ENCODE peak calls at places on chromosomes 11 and 22, in nine cellular contexts. R is PC-3; N is OCI-LY7; K is Panc1; C is lower lobe of right lung; B is AG04450; X is CD4-positive, CD25-positive, alpha-beta regulatory T cell; Q is kidney; U is fibroblast of mammary gland. Y is an unnamed sample.
A peak's percentile ranks its signal among the peaks of the same experiment; 100 is the strongest.

GRCh38 chr11:6927030-6927617 is 898 bp downstream of the ZNF215 start:
- DNase-seq in K (peak; percentile 8), Q (no peak), C (no peak), B (no peak), R (no peak), U (no peak), X (no peak), N (peak; percentile 94), Y (no peak)

GRCh38 chr22:30830907-30831306 is 136.2 kb downstream of the OSBP2 start:
- DNase-seq in U (peak; percentile 87), R (peak; percentile 95), K (peak; percentile 30), C (no peak), B (peak; percentile 80), N (no peak), X (no peak), Q (no peak), Y (peak; percentile 96)

GRCh38 chr11:2574553-2575535 is 125.0 kb downstream of the KCNQ1OT1 start:
- DNase-seq in R (no peak), C (peak; percentile 44), K (no peak), Q (peak; percentile 58), N (no peak), U (no peak), X (no peak), B (no peak), Y (no peak)

GRCh38 chr11:117095301-117096139 is 2.7 kb downstream of the SIK3 start:
- DNase-seq in C (no peak), X (peak; percentile 25), U (peak; percentile 44), R (peak; percentile 70), K (no peak), Q (no peak), N (no peak), B (no peak), Y (peak; percentile 73)

GRCh38 chr11:2201542-2201941 is 29.9 kb upstream of the TH start:
- DNase-seq in R (no peak), X (no peak), Q (no peak), C (peak; percentile 2), B (no peak), U (no peak), N (no peak), K (no peak), Y (no peak)

GRCh38 chr11:122293298-122294023 is 177.4 kb upstream of the BLID start:
- DNase-seq in C (no peak), Q (no peak), K (no peak), N (no peak), X (no peak), R (peak; percentile 40), B (no peak), U (peak; percentile 20), Y (peak; percentile 28)

GRCh38 chr22:25680949-25681348 is 61.0 kb upstream of the MYO18B start:
- DNase-seq in X (no peak), R (no peak), K (no peak), Q (no peak), U (no peak), N (no peak), C (no peak), B (no peak), Y (no peak)

GRCh38 chr11:66595245-66595904 is 2.4 kb downstream of the CCS start:
- DNase-seq in C (no peak), N (no peak), X (peak; percentile 13), R (no peak), B (no peak), K (no peak), U (no peak), Q (peak; percentile 48), Y (peak; percentile 94)

GRCh38 chr11:85974126-85974525 is 94.8 kb downstream of the PICALM start:
- DNase-seq in K (no peak), B (no peak), X (no peak), N (no peak), C (no peak), U (peak; percentile 53), Q (no peak), R (no peak), Y (peak; percentile 80)

GRCh38 chr11:73034777-73035176 is 107.3 kb downstream of the FCHSD2 start:
- DNase-seq in C (no peak), B (no peak), K (no peak), R (peak; percentile 35), U (no peak), Q (no peak), X (no peak), N (no peak), Y (no peak)

GRCh38 chr11:95575517-95575916 is 214.1 kb downstream of the FAM76B start:
- DNase-seq in Q (no peak), U (peak; percentile 81), C (no peak), N (no peak), K (no peak), X (no peak), B (no peak), R (no peak), Y (no peak)

GRCh38 chr22:27790396-27791216 is 10.9 kb downstream of the MN1 start:
- DNase-seq in K (no peak), X (no peak), B (no peak), R (no peak), C (no peak), U (no peak), N (no peak), Q (no peak), Y (peak; percentile 31)

GRCh38 chr11:11179239-11179638 is 173.8 kb downstream of the CSNK2A3 start:
- DNase-seq in N (no peak), U (peak; percentile 56), X (no peak), Q (no peak), C (no peak), R (peak; percentile 73), K (no peak), B (peak; percentile 45), Y (peak; percentile 48)

GRCh38 chr22:29032584-29032983 is 29.0 kb downstream of the C22orf31 start:
- DNase-seq in N (no peak), C (no peak), K (no peak), R (peak; percentile 28), Q (no peak), B (no peak), U (peak; percentile 14), X (no peak), Y (peak; percentile 13)

GRCh38 chr22:29031236-29031982 is 30.2 kb downstream of the C22orf31 start:
- DNase-seq in N (no peak), B (peak; percentile 79), U (peak; percentile 99), R (peak; percentile 83), K (peak; percentile 35), X (no peak), Q (peak; percentile 93), C (peak; percentile 63), Y (peak; percentile 95)

GRCh38 chr22:29030618-29031235 is 30.9 kb downstream of the C22orf31 start:
- DNase-seq in X (no peak), U (peak; percentile 87), K (no peak), R (peak; percentile 76), N (no peak), B (no peak), C (peak; percentile 83), Q (peak; percentile 94), Y (peak; percentile 81)

GRCh38 chr22:29030016-29030617 is 31.5 kb downstream of the C22orf31 start:
- DNase-seq in U (peak; percentile 28), K (no peak), R (peak; percentile 26), N (no peak), B (no peak), C (no peak), X (no peak), Q (no peak), Y (peak; percentile 16)

DNA sequence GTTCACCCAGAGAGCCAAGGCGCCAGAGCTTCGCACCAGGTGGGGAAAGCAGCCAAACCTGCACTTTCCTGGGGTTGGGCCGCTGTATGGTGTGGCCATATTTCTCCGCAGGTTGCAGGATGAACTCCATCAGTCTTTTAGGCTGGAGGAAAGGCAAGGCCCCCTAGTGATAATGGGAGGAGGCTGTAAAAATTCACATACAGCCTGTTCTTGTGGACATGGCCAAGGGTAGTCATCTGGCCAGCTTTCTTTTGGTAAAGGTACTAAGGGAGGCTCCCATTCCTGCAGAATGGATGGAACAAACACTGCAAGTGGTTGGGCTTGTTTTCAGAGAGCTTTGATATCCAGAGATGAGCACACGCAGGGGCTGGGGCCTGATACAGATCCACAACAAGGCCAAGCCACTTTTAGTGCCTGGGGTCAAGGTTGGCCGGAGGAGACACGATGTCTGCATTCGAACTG is 29.6 kb downstream of the C22orf31 start:
- DNase-seq in K (no peak), X (no peak), B (no peak), N (no peak), U (no peak), Q (no peak), R (no peak), C (no peak), Y (no peak)
- H3K4me3 ChIP-seq in K (no peak overlapping the region), X (no peak overlapping the region), B (no peak overlapping the region), N (no peak overlapping the region), U (no peak overlapping the region), Q (no peak overlapping the region), R (peak overlapping the region; percentile 72), C (no peak overlapping the region), Y (peak overlapping the region; percentile 36)

GRCh38 chr11:131522851-131523250 is 152.4 kb downstream of the NTM start:
- DNase-seq in C (no peak), N (no peak), K (no peak), U (no peak), X (no peak), B (no peak), Q (no peak), R (no peak), Y (no peak)
- H3K4me3 ChIP-seq in C (no peak overlapping the region), N (no peak overlapping the region), K (no peak overlapping the region), U (no peak overlapping the region), X (no peak overlapping the region), B (no peak overlapping the region), Q (no peak overlapping the region), R (no peak overlapping the region), Y (no peak overlapping the region)

GRCh38 chr22:39527481-39527961 is 5.0 kb downstream of the RPS19BP1 start:
- DNase-seq in K (no peak), Q (peak; percentile 55), B (no peak), U (no peak), X (no peak), R (peak; percentile 19), N (peak; percentile 77), C (peak; percentile 50), Y (no peak)

GRCh38 chr22:39528080-39528661 is 4.4 kb downstream of the RPS19BP1 start:
- DNase-seq in B (no peak), C (peak; percentile 42), X (no peak), U (no peak), K (no peak), N (no peak), Q (peak; percentile 69), R (no peak), Y (no peak)

GRCh38 chr22:39529487-39529851 is 3.1 kb downstream of the RPS19BP1 start:
- DNase-seq in C (no peak), U (no peak), B (no peak), Q (no peak), R (no peak), X (no peak), K (no peak), N (peak; percentile 29), Y (no peak)

GRCh38 chr22:39530136-39530535 is 2.4 kb downstream of the RPS19BP1 start:
- DNase-seq in C (peak; percentile 34), X (no peak), R (no peak), N (no peak), Q (peak; percentile 29), B (no peak), K (no peak), U (no peak), Y (no peak)

GRCh38 chr22:39528681-39529486 is 3.7 kb downstream of the RPS19BP1 start:
- DNase-seq in X (peak; percentile 93), R (peak; percentile 86), Q (peak; percentile 97), N (peak; percentile 96), B (peak; percentile 84), K (no peak), C (peak; percentile 95), U (peak; percentile 92), Y (peak; percentile 96)
- H3K4me3 ChIP-seq in X (peak overlapping the region; percentile 62), R (peak overlapping the region; percentile 11), Q (peak overlapping the region; percentile 34), N (peak overlapping the region; percentile 97), B (peak overlapping the region; percentile 29), K (no peak overlapping the region), C (peak overlapping the region; percentile 30), U (no peak overlapping the region), Y (no peak overlapping the region)

GRCh38 chr22:32632650-32633049 is 158.0 kb downstream of the FBXO7 start:
- DNase-seq in B (no peak), Q (no peak), R (no peak), N (no peak), U (no peak), K (no peak), C (no peak), X (no peak), Y (no peak)
- H3K4me3 ChIP-seq in B (no peak overlapping the region), Q (no peak overlapping the region), R (no peak overlapping the region), N (no peak overlapping the region), U (no peak overlapping the region), K (no peak overlapping the region), C (no peak overlapping the region), X (no peak overlapping the region), Y (no peak overlapping the region)